ENCODE peak calls at places on chromosomes 3 and 15, in ten cellular contexts. M is brain microvascular endothelial cell, X is gastrocnemius medialis, Y is cardiac fibroblast, N is heart left ventricle, R is tibial nerve, T is fibroblast of pulmonary artery, P is upper lobe of right lung, G is PC-3, H is thoracic aorta. W is an unnamed sample.

GRCh38 chr15:28219116-28219515 is 102.9 kb downstream of the HERC2 start:
- DNase-seq in M (no peak), X (no peak), Y (no peak), N (no peak), R (no peak), T (no peak), P (no peak), G (no peak), H (no peak), W (no peak)

GRCh38 chr3:151462278-151462779 is 1.5 kb upstream of the IGSF10 start:
- DNase-seq in M (no peak), X (no peak), Y (no peak), N (no peak), R (no peak), T (no peak), P (no peak), G (no peak), H (no peak), W (no peak)

GRCh38 chr3:170656293-170656692 is 70.4 kb upstream of the SLC7A14 start:
- DNase-seq in M (no peak), X (no peak), Y (no peak), N (no peak), R (no peak), T (no peak), P (no peak), G (no peak), H (no peak), W (no peak)

GRCh38 chr3:13111874-13112520 is 38.8 kb upstream of the IQSEC1 start:
- DNase-seq in M (no peak), X (no peak), Y (no peak), N (no peak), R (no peak), T (no peak), P (peak; percentile 69), G (peak; percentile 52), H (no peak), W (no peak)

GRCh38 chr3:120450914-120451669 is at the start of gene FSTL1:
- DNase-seq in M (no peak), X (peak; percentile 30), Y (peak; percentile 70), N (peak; percentile 84), R (peak; percentile 60), T (peak; percentile 70), P (peak; percentile 62), G (peak; percentile 45), H (no peak), W (no peak)

GRCh38 chr15:88920186-88920891 is 7.2 kb upstream of the MFGE8 start:
- DNase-seq in M (peak; percentile 87), X (peak; percentile 41), Y (peak; percentile 89), N (no peak), R (no peak), T (peak; percentile 42), P (no peak), G (peak; percentile 76), H (no peak), W (no peak)

GRCh38 chr3:52679139-52679538 is 6.6 kb downstream of the PBRM1 start:
- DNase-seq in M (no peak), X (no peak), Y (no peak), N (no peak), R (no peak), T (peak; percentile 39), P (no peak), G (no peak), H (no peak), W (no peak)

GRCh38 chr3:155079795-155080546 is at the start of gene MME:
- DNase-seq in M (peak; percentile 27), X (peak; percentile 63), Y (peak; percentile 80), N (peak; percentile 29), R (peak; percentile 7), T (peak; percentile 86), P (peak; percentile 77), G (peak; percentile 38), H (no peak), W (no peak)

GRCh38 chr15:23912191-23912590 is 225.1 kb upstream of the NDN start:
- DNase-seq in M (no peak), X (no peak), Y (no peak), N (no peak), R (no peak), T (no peak), P (no peak), G (no peak), H (no peak), W (no peak)

GRCh38 chr15:23869391-23869790 is 182.3 kb upstream of the NDN start:
- DNase-seq in M (no peak), X (no peak), Y (no peak), N (no peak), R (no peak), T (no peak), P (peak; percentile 74), G (peak; percentile 7), H (no peak), W (no peak)

GRCh38 chr3:61927332-61927731 is 366.0 kb downstream of the PTPRG start:
- DNase-seq in M (peak; percentile 68), X (peak; percentile 84), Y (peak; percentile 80), N (peak; percentile 86), R (peak; percentile 57), T (peak; percentile 88), P (no peak), G (no peak), H (peak; percentile 18), W (no peak)

GRCh38 chr15:64749167-64749566 is 26.2 kb downstream of the RBPMS2 start:
- DNase-seq in M (peak; percentile 10), X (peak; percentile 85), Y (peak; percentile 36), N (no peak), R (no peak), T (peak; percentile 25), P (no peak), G (peak; percentile 69), H (no peak), W (no peak)

GRCh38 chr3:150251654-150252053 is 156.4 kb upstream of the TSC22D2 start:
- DNase-seq in M (peak; percentile 41), X (no peak), Y (peak; percentile 38), N (no peak), R (no peak), T (peak; percentile 36), P (no peak), G (peak; percentile 54), H (no peak), W (no peak)

GRCh38 chr3:133887951-133888703 is 7.6 kb downstream of the RAB6B start:
- DNase-seq in M (no peak), X (no peak), Y (no peak), N (no peak), R (no peak), T (peak; percentile 14), P (no peak), G (no peak), H (no peak), W (no peak)

DNA sequence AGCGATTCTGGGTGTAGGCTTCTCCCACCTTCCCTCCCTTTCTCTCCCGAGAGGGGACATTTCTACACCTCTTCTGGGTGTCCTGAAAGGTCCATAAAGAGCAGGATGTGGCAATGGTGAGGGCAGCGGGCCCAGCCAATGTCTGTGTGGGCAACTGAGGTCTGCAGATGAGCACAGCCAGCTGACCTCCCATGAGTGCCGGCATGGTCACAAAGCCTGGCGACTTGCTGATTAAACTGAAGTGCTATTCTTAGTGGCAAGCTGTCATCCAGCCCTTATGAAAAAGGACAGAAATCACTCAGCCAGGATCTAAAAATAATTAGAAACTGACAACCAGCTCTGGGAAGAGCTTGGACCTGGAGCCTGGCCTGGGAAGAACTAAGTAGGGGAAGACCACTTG is 124.3 kb upstream of the RGMA start:
- DNase-seq in M (no peak), X (peak; percentile 98), Y (no peak), N (peak; percentile 63), R (peak; percentile 2), T (no peak), P (no peak), G (no peak), H (no peak), W (no peak)
- H3K4me3 ChIP-seq in M (no peak overlapping the region), X (no peak overlapping the region), Y (no peak overlapping the region), N (no peak overlapping the region), R (no peak overlapping the region), T (no peak overlapping the region), P (no peak overlapping the region), G (no peak overlapping the region), H (no peak overlapping the region), W (no peak overlapping the region)

DNA sequence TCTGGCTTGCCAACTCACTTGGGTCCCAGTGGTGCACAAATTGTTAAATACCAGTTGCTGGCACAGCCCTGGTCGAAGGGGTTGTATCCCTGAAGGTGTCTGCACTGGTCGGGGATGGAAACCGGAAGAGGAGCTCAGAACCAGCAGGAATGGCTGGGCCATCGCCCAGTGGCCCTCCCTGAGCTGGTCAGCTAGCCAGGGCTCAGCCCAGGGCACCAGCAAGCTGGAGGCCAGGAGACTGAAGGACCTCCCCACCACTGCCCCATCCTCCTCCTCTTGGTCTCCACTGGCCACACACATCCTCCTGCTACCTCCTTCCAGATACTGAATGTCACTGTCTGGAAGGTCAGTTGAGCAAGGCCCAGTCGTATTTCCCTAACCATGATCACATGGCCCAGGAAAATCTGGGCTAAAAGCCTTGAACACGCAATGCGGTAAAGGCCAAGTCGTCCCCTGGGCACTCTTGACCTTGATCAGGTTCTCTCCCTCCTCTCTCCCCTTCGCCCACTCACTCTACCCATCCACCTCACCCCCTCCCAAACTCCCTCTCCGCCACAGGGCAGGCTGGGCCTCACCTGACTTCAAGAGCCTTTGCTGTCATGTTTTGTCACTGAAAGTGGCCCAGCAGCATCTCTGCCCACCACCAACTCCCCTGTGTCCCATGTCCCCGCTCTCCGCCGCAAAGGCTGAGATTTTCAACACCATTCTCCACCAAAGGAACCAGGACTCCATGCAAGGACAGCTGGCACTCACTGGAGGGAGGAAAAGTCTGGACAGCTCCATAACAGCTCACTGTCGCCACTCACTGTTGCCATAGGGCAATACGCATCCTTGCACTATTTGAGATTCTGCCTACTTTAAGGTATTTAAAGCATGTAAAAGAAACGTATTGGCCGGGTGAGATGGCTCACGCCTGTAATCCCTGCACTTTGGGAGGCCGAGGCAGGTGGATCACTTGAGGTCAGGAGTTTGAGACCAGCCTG is 12.1 kb downstream of the ZDHHC19 start:
- DNase-seq in M (no peak), X (no peak), Y (peak; percentile 25), N (no peak), R (no peak), T (no peak), P (no peak), G (no peak), H (no peak), W (no peak)
- TF ChIP-seq CTCF in M (peak; percentile 36), X (no peak), Y (peak; percentile 16), N (no peak), R (no peak), T (no peak), P (no peak), G (peak; percentile 44), H (no peak), W (peak; percentile 30)

DNA sequence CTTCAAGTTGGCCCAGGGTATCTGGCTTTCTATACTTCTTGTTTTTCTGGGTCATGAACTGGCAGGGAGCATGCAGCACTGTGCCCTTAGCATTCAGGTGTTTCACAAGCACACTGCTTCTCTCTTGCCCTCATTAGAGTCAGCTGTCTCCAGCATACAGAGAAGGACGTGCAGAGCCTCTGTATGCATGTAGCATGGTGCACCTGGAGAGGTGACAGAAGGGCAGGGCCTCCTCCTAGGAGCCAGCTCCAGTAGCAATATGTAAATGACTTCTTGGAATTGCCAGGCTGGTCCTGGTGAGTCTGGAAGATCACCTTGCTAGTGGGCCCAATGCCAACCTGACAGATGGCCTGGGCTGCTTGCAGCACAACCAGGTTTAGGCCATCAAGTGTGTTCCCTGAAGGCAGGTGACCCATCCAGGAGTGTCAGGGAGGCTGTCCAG is 44.8 kb upstream of the ATP2C1 start:
- DNase-seq in M (no peak), X (peak; percentile 86), Y (no peak), N (peak; percentile 29), R (no peak), T (no peak), P (peak; percentile 70), G (no peak), H (no peak), W (no peak)
- H3K4me3 ChIP-seq in M (no peak overlapping the region), X (no peak overlapping the region), Y (no peak overlapping the region), N (no peak overlapping the region), R (no peak overlapping the region), T (no peak overlapping the region), P (no peak overlapping the region), G (no peak overlapping the region), H (no peak overlapping the region), W (no peak overlapping the region)

GRCh38 chr3:187139126-187139894 is at the start of gene RPL39L:
- DNase-seq in M (peak; percentile 77), X (peak; percentile 34), Y (peak; percentile 89), N (peak; percentile 80), R (peak; percentile 67), T (peak; percentile 87), P (peak; percentile 90), G (peak; percentile 88), H (peak; percentile 21), W (peak; percentile 73)
- TF ChIP-seq CTCF in M (peak; percentile 99), X (peak; percentile 59), Y (peak; percentile 97), N (peak; percentile 89), R (peak; percentile 91), T (peak; percentile 85), P (peak; percentile 88), G (peak; percentile 95), H (peak; percentile 88), W (peak; percentile 95)